ENCODE peak calls at places on chromosomes 2 and 18, in four cellular contexts. J is HCT116, H is HepG2, G is K562. E is an unnamed sample.

GRCh38 chr18:57048859-57049258 is 98.0 kb upstream of the BOD1L2 start:
- DNase-seq in J (no peak), H (no peak), G (no peak), E (no peak)

GRCh38 chr2:189580267-189580661 is 322 bp downstream of the SLC40A1 start:
- DNase-seq in J (no peak), H (peak), G (peak), E (no peak)

GRCh38 chr18:71471963-71472725 is 1072.0 kb downstream of the CBLN2 start:
- DNase-seq in J (no peak), H (peak), G (no peak), E (no peak)

GRCh38 chr2:101733257-101733993 is 35.9 kb downstream of the MAP4K4 start:
- DNase-seq in J (no peak), H (peak), G (no peak), E (no peak)

GRCh38 chr2:174176898-174177297 is 71.4 kb downstream of the OLA1 start:
- DNase-seq in J (no peak), H (no peak), G (no peak), E (no peak)

GRCh38 chr2:215414674-215415073 is 21.2 kb downstream of the FN1 start:
- DNase-seq in J (no peak), H (no peak), G (no peak), E (no peak)

GRCh38 chr18:79603321-79604204 is 76.0 kb upstream of the CTDP1 start:
- DNase-seq in J (no peak), H (no peak), G (no peak), E (no peak)

GRCh38 chr2:175490306-175490705 is 308.8 kb upstream of the ATP5MC3 start:
- DNase-seq in J (no peak), H (no peak), G (no peak), E (no peak)

GRCh38 chr2:11703700-11704099 is 33.7 kb upstream of the NTSR2 start:
- DNase-seq in J (no peak), H (no peak), G (no peak), E (no peak)

GRCh38 chr18:37533647-37534565 is 31.7 kb downstream of the CELF4 start:
- DNase-seq in J (no peak), H (no peak), G (no peak), E (no peak)

GRCh38 chr2:55156326-55156725 is 75.8 kb downstream of the CLHC1 start:
- DNase-seq in J (no peak), H (no peak), G (no peak), E (no peak)

GRCh38 chr18:46333371-46334199 is 229.4 kb downstream of the HAUS1 start:
- DNase-seq in J (peak), H (no peak), G (no peak), E (no peak)

DNA sequence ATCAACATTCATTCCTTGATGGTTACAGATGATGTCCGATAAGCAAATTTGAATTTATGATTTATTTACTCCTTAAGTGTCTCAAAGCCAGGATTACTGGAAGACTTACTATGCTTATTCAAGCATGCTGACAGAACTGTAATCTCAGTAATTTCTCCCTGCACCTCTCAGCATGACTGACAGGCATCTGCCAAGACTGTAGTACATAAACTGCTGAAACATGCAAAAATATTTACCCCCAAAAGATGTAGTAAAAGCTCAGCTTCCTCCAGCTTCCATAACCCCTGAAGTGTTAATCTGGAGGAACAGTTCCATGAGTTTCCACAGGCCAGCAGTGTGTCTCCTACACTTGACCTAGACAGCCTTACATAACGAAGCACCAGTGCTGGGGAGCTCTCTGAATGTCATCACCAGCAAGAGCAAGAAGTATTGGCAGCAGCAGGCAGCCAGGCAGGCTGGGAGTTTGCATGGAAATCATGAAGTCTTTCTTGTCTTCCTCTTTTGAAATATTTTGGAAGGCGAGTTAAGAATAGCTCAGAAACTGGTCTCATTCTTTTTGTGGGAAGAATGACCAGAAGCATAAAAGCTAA is 21.1 kb upstream of the SCN1A start:
- DNase-seq in J (no peak), H (no peak), G (no peak), E (no peak)
- TF ChIP-seq TCF7L2 in J (no peak), H (no peak), G (no peak), E (no peak)

GRCh38 chr18:24254071-24254470 is 115.2 kb downstream of the CABYR start:
- DNase-seq in J (no peak), H (no peak), G (no peak), E (no peak)
- TF ChIP-seq REST in J (no peak), H (no peak), G (no peak), E (no peak)

GRCh38 chr18:21900594-21901352 is 160.2 kb downstream of the MIB1 start:
- DNase-seq in J (no peak), H (peak), G (no peak), E (no peak)

GRCh38 chr18:21897811-21898210 is 157.2 kb downstream of the MIB1 start:
- DNase-seq in J (peak), H (peak), G (peak), E (peak)

GRCh38 chr18:21904856-21905255 is 164.3 kb downstream of the MIB1 start:
- DNase-seq in J (no peak), H (no peak), G (no peak), E (no peak)

GRCh38 chr18:21903688-21904087 is 163.1 kb downstream of the MIB1 start:
- DNase-seq in J (no peak), H (no peak), G (no peak), E (no peak)

GRCh38 chr18:21901423-21901822 is 160.8 kb downstream of the MIB1 start:
- DNase-seq in J (no peak), H (no peak), G (no peak), E (no peak)
- TF ChIP-seq TCF7L2 in J (no peak), H (no peak), G (no peak), E (no peak)

DNA sequence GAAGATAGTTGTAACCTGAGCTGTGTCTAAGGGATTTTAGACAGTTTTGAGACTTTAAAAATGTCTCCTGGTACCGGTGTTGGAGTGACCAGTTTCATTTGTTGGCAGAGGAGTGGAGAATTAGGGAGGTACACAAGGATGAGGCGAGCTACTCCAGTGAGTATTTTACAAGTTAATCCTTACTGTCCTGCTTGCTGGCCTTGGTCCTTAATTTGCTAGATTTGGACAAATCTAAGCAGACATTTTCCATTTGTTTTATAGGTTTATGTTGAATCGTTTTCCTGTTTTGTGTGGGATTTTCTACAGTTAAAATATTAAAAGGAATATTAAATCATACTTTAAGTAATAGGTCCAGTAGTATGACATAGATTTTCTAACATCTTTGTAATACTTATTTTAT is 101.8 kb downstream of the ZNF407 start:
- DNase-seq in J (no peak), H (no peak), G (no peak), E (no peak)
- TF ChIP-seq REST in J (no peak), H (no peak), G (no peak), E (peak)

GRCh38 chr2:135052042-135052876 is at the start of gene RAB3GAP1:
- DNase-seq in J (peak), H (peak), G (peak), E (peak)
- TF ChIP-seq TCF7L2 in J (no peak), H (no peak), G (no peak), E (peak)

DNA sequence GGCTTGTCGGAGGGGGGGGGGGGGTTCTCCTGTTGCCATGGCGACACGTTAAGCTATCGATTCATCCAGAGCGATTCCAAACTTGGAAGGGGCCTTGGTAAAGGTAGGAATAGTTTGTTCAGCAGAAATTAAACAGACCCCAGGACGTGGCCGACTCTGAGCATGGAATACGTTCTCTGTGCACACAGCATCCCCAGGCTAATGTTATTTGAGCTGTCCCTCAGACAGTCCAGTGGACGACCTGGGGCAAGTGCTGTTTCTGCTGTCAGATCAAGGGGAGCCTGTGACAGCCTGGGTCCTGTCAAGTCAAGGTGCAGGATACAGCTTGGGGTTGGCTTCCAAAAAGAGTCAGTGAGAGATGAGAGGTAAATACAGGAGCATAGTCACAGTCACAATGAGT is 387.6 kb downstream of the DCDC2C start:
- DNase-seq in J (no peak), H (no peak), G (no peak), E (no peak)
- TF ChIP-seq REST in J (no peak), H (no peak), G (no peak), E (no peak)

GRCh38 chr2:119485336-119486110 is 38.8 kb downstream of the SCTR start:
- DNase-seq in J (no peak), H (no peak), G (no peak), E (no peak)

GRCh38 chr2:119484834-119485233 is 39.4 kb downstream of the SCTR start:
- DNase-seq in J (no peak), H (no peak), G (no peak), E (no peak)

GRCh38 chr2:119483395-119483753 is 40.9 kb downstream of the SCTR start:
- DNase-seq in J (no peak), H (no peak), G (no peak), E (no peak)

GRCh38 chr2:119482481-119483394 is 41.5 kb downstream of the SCTR start:
- DNase-seq in J (no peak), H (no peak), G (no peak), E (no peak)

GRCh38 chr2:119483896-119484718 is 40.2 kb downstream of the SCTR start:
- DNase-seq in J (no peak), H (no peak), G (no peak), E (no peak)
- TF ChIP-seq TCF7L2 in J (no peak), H (no peak), G (no peak), E (no peak)

GRCh38 chr2:161243873-161244272 is 64.4 kb upstream of the PSMD14 start:
- DNase-seq in J (no peak), H (no peak), G (no peak), E (no peak)
- TF ChIP-seq REST in J (no peak), H (no peak), G (no peak), E (no peak)

DNA sequence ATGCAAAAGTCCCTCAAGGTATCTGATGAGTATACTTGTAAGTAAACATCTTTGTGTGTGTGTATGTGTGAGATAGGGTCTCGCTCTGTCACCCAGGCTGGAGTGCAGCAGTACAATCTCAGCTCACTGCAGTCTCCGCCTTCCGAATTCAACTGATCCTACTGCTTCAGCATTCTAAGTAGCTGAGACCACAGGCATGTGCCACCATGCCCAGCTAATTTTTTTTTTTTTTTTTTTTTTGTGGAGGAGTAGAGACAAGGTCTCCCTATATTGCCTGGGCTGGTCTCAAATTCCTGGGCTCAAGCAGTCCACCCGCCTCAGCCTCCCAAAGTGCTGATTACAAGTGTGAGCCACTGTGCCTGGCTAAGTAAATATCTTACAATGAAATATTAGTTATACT is 23.2 kb downstream of the ADAM17 start:
- DNase-seq in J (no peak), H (no peak), G (no peak), E (no peak)
- TF ChIP-seq TCF7L2 in J (no peak), H (no peak), G (no peak), E (no peak)